ENCODE peak calls at places on chromosomes 4 and X, in five cellular contexts. W, G, F, A and P are unnamed samples.

GRCh38 chrX:41145920-41146608 is 60.8 kb downstream of the USP9X start:
- DNase-seq in W (peak), G (no peak), F (no peak), A (no peak), P (no peak)

GRCh38 chr4:27790911-27791310 is 930.3 kb downstream of the STIM2 start:
- DNase-seq in W (peak), G (no peak), F (no peak), A (no peak), P (no peak)

GRCh38 chr4:26302390-26302897 is 18.4 kb upstream of the RBPJ start:
- DNase-seq in W (no peak), G (no peak), F (no peak), A (no peak), P (no peak)

GRCh38 chr4:176781739-176782100 is 11.0 kb downstream of the VEGFC start:
- DNase-seq in W (no peak), G (no peak), F (no peak), A (no peak), P (no peak)

GRCh38 chr4:122914292-122914904 is 8.0 kb downstream of the NUDT6 start:
- DNase-seq in W (peak), G (no peak), F (no peak), A (no peak), P (no peak)

GRCh38 chr4:118757761-118758213 is 72.6 kb downstream of the METTL14 start:
- DNase-seq in W (peak), G (no peak), F (no peak), A (no peak), P (no peak)

GRCh38 chrX:55489315-55490009 is at the start of gene USP51:
- DNase-seq in W (peak), G (peak), F (peak), A (peak), P (no peak)

GRCh38 chrX:51804741-51805140 is 61.5 kb downstream of the GSPT2 start:
- DNase-seq in W (no peak), G (no peak), F (no peak), A (no peak), P (no peak)

GRCh38 chr4:100635899-100636298 is 118.1 kb upstream of the EMCN start:
- DNase-seq in W (peak), G (no peak), F (no peak), A (no peak), P (no peak)

GRCh38 chr4:16199132-16199531 is 27.1 kb downstream of the TAPT1 start:
- DNase-seq in W (no peak), G (no peak), F (no peak), A (no peak), P (no peak)

GRCh38 chrX:25131055-25131454 is 115.3 kb upstream of the ARX start:
- DNase-seq in W (peak), G (no peak), F (no peak), A (no peak), P (no peak)

GRCh38 chr4:19700951-19701350 is 550.8 kb upstream of the SLIT2 start:
- DNase-seq in W (peak), G (no peak), F (peak), A (no peak), P (no peak)

GRCh38 chr4:169485791-169486742 is 126.3 kb downstream of the NEK1 start:
- DNase-seq in W (peak), G (no peak), F (peak), A (peak), P (no peak)

GRCh38 chr4:1552451-1552850 is 131.7 kb downstream of the FAM53A start:
- DNase-seq in W (no peak), G (no peak), F (no peak), A (no peak), P (no peak)

GRCh38 chr4:4470208-4470607 is 71.6 kb downstream of the STX18 start:
- DNase-seq in W (no peak), G (no peak), F (no peak), A (no peak), P (no peak)

GRCh38 chrX:64093761-64094160 is 111.7 kb downstream of the AMER1 start:
- DNase-seq in W (peak), G (no peak), F (peak), A (no peak), P (no peak)

GRCh38 chr4:165106518-165106917 is 6.1 kb downstream of the TMEM192 start:
- DNase-seq in W (no peak), G (peak), F (no peak), A (no peak), P (peak)

GRCh38 chr4:179738822-179739221 is 2296.6 kb upstream of the AGA start:
- DNase-seq in W (no peak), G (no peak), F (no peak), A (no peak), P (no peak)

GRCh38 chr4:6777636-6778281 is 4.8 kb upstream of the KIAA0232 start:
- DNase-seq in W (no peak), G (no peak), F (peak), A (no peak), P (no peak)

GRCh38 chrX:50762578-50762977 is 51.4 kb downstream of the SHROOM4 start:
- DNase-seq in W (peak), G (no peak), F (no peak), A (no peak), P (no peak)

GRCh38 chr4:25662306-25662705 is 6.7 kb downstream of the SLC34A2 start:
- DNase-seq in W (no peak), G (no peak), F (no peak), A (no peak), P (no peak)

GRCh38 chrX:7925867-7926472 is 1.2 kb downstream of the PNPLA4 start:
- DNase-seq in W (peak), G (peak), F (peak), A (peak), P (no peak)

GRCh38 chrX:29155286-29155685 is 568.0 kb downstream of the IL1RAPL1 start:
- DNase-seq in W (no peak), G (no peak), F (no peak), A (no peak), P (no peak)

GRCh38 chrX:72621619-72622485 is 49.2 kb upstream of the HDAC8 start:
- DNase-seq in W (peak), G (no peak), F (no peak), A (no peak), P (no peak)

GRCh38 chr4:184306949-184307348 is 89.3 kb upstream of the ENPP6 start:
- DNase-seq in W (peak), G (peak), F (peak), A (no peak), P (peak)

GRCh38 chr4:7233006-7233580 is 40.8 kb downstream of the SORCS2 start:
- DNase-seq in W (no peak), G (no peak), F (no peak), A (no peak), P (no peak)

GRCh38 chr4:147617841-147618421 is 734 bp downstream of the TMEM184C start:
- DNase-seq in W (no peak), G (no peak), F (no peak), A (no peak), P (no peak)

GRCh38 chr4:102823897-102824296 is 3.5 kb downstream of the UBE2D3 start:
- DNase-seq in W (no peak), G (no peak), F (no peak), A (no peak), P (no peak)

GRCh38 chr4:177320721-177321120 is 11.0 kb downstream of the NEIL3 start:
- DNase-seq in W (no peak), G (no peak), F (no peak), A (no peak), P (no peak)

GRCh38 chr4:83489711-83490326 is 4.9 kb upstream of the ABRAXAS1 start:
- DNase-seq in W (no peak), G (no peak), F (no peak), A (peak), P (no peak)
- TF ChIP-seq CTCF in W (no peak), G (no peak), F (no peak), A (no peak), P (no peak)

DNA sequence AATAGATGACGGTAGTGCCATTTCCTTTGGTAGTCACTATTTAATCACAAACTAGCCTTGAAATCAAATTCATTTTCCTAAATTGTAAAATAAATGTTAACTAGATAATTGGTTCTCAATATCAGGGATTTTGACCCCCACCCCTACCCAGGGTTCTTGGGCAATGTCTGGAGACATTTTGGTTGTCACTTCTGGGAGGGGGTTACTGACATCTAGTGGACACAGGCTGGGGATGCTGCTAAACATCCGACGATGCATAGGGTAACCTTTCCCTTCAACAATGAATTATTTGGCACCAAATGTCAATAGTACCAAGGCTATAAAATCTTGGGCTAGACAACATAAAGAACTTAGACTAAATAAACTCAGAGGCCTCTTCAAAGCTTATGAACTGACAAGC is 285.8 kb upstream of the TRPC5 start:
- DNase-seq in W (no peak), G (no peak), F (peak), A (no peak), P (no peak)
- TF ChIP-seq CTCF in W (peak), G (peak), F (peak), A (no peak), P (no peak)

GRCh38 chr4:38169524-38169923 is 209.3 kb downstream of the PTTG2 start:
- DNase-seq in W (peak), G (no peak), F (no peak), A (no peak), P (no peak)
- TF ChIP-seq CTCF in W (peak), G (no peak), F (no peak), A (no peak), P (no peak)

GRCh38 chr4:17347445-17347844 is 164.4 kb downstream of the QDPR start:
- DNase-seq in W (no peak), G (no peak), F (peak), A (peak), P (no peak)
- TF ChIP-seq CTCF in W (peak), G (peak), F (peak), A (no peak), P (peak)

DNA sequence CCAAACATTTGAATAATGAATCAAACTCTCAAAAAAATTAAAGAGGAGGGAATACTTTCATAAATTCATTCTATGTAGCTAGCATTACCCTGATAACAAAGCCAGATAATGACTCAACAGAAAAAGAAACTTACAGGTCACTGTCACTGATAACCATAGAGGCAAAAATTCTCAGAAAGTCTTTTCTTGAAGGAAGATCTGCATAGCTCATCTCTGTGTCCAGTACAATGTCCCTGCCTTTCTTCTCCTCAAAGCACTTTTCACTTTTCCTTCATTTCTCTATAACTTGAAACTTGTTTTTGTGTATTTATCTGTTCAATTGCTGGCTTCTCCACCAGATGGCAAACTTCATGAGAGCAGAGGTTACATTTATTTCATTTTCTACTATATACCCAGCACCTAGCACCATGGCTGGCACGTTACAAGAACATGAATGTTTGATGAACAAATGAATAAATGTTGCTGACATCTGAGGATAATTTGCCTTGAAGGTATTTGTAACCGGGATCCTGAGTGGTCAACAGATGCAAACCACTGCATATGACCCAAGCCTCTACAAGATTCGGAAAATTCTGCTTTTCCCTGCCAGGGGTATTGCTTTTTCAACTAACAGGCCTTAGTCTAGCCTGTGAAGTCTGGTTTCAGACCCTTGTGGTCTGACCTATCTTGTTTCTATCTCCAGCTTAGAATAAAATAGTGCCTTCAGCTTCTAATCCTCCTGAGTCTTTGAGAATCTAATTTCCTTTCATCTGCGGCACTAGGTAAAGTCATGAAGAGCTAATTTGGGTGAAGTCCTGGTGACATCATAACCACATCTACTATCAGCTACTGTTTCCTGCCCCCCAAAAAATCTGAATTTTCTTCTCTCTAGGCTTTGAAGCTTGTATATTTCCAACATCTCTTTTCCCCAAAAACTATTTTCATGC is 52.5 kb upstream of the ANTXR2 start:
- DNase-seq in W (peak), G (no peak), F (no peak), A (peak), P (no peak)
- TF ChIP-seq CTCF in W (peak), G (peak), F (peak), A (peak), P (peak)

GRCh38 chr4:183141997-183142396 is 42.9 kb downstream of the WWC2 start:
- DNase-seq in W (no peak), G (no peak), F (no peak), A (no peak), P (no peak)
- TF ChIP-seq CTCF in W (peak), G (no peak), F (no peak), A (no peak), P (no peak)

GRCh38 chr4:112647785-112648184 is 10.8 kb downstream of the LARP7 start:
- DNase-seq in W (no peak), G (no peak), F (no peak), A (no peak), P (no peak)

GRCh38 chr4:112649055-112649408 is 12.1 kb downstream of the LARP7 start:
- DNase-seq in W (no peak), G (no peak), F (no peak), A (no peak), P (no peak)

GRCh38 chr4:112648263-112649054 is 11.5 kb downstream of the LARP7 start:
- DNase-seq in W (no peak), G (no peak), F (no peak), A (no peak), P (no peak)

GRCh38 chr4:112646632-112647537 is 9.9 kb downstream of the LARP7 start:
- DNase-seq in W (no peak), G (no peak), F (no peak), A (no peak), P (no peak)

GRCh38 chr4:112645541-112646329 is 8.8 kb downstream of the LARP7 start:
- DNase-seq in W (no peak), G (no peak), F (no peak), A (no peak), P (no peak)
- TF ChIP-seq CTCF in W (no peak), G (no peak), F (no peak), A (no peak), P (no peak)